ENCODE peak calls at places on chromosomes 11 and 22, in four cellular contexts. U, D, X and M are unnamed samples.

GRCh38 chr11:27876209-27876775 is 176.0 kb upstream of the BDNF start:
- DNase-seq in D (no peak), X (no peak), U (peak), M (no peak)

GRCh38 chr11:71489311-71490043 is 36.5 kb downstream of the NADSYN1 start:
- DNase-seq in D (no peak), U (no peak), X (peak), M (peak)

GRCh38 chr22:33002035-33002434 is 56.1 kb downstream of the SYN3 start:
- DNase-seq in U (no peak), D (no peak), X (no peak), M (no peak)

GRCh38 chr11:128669491-128669890 is 24.4 kb upstream of the FLI1 start:
- DNase-seq in D (no peak), X (no peak), U (no peak), M (no peak)

GRCh38 chr11:106507645-106508306 is 430.3 kb downstream of the AASDHPPT start:
- DNase-seq in D (no peak), U (no peak), X (no peak), M (no peak)

GRCh38 chr22:37173709-37174108 is 14.3 kb downstream of the C1QTNF6 start:
- DNase-seq in D (no peak), U (no peak), X (peak), M (peak)

GRCh38 chr11:68683086-68683951 is 1.0 kb upstream of the GAL start:
- DNase-seq in X (no peak), D (no peak), U (no peak), M (no peak)

GRCh38 chr11:112453601-112454577 is 193.2 kb upstream of the PLET1 start:
- DNase-seq in U (peak), X (peak), D (peak), M (no peak)

GRCh38 chr11:112523477-112523876 is 262.8 kb upstream of the PLET1 start:
- DNase-seq in U (peak), X (peak), D (no peak), M (no peak)

GRCh38 chr22:35352214-35353111 is 28.4 kb upstream of the HMOX1 start:
- DNase-seq in D (no peak), X (peak), U (no peak), M (no peak)

GRCh38 chr11:2882681-2883110 is 2.9 kb downstream of the CDKN1C start:
- DNase-seq in U (no peak), D (no peak), X (no peak), M (no peak)

GRCh38 chr22:50018608-50019291 is 6.2 kb upstream of the IL17REL start:
- DNase-seq in D (peak), X (no peak), U (no peak), M (no peak)

GRCh38 chr11:120904116-120904515 is 119.8 kb upstream of the TBCEL start:
- DNase-seq in D (no peak), U (no peak), X (no peak), M (no peak)

GRCh38 chr22:24188705-24189248 is 7.5 kb downstream of the SUSD2 start:
- DNase-seq in U (no peak), X (no peak), D (no peak), M (no peak)

GRCh38 chr11:133153031-133153430 is 379.3 kb downstream of the OPCML start:
- DNase-seq in X (no peak), D (no peak), U (peak), M (no peak)

GRCh38 chr22:33105501-33105911 is 47.3 kb upstream of the SYN3 start:
- DNase-seq in U (no peak), D (no peak), X (no peak), M (peak)

GRCh38 chr11:125956371-125956770 is 10.5 kb downstream of the VSIG10L2 start:
- DNase-seq in D (no peak), X (no peak), U (no peak), M (no peak)

GRCh38 chr11:109972939-109973338 is 120.3 kb upstream of the ZC3H12C start:
- DNase-seq in D (no peak), U (no peak), X (no peak), M (no peak)

GRCh38 chr11:65014146-65014960 is at the start of gene ARL2:
- DNase-seq in X (peak), U (peak), D (no peak), M (no peak)

GRCh38 chr11:120235024-120235628 is 4.8 kb upstream of the POU2F3 start:
- DNase-seq in D (peak), X (peak), U (peak), M (no peak)

GRCh38 chr11:73872746-73873412 is 3.8 kb downstream of the COA4 start:
- DNase-seq in X (no peak), D (no peak), U (no peak), M (no peak)

GRCh38 chr11:106418786-106419185 is 341.3 kb downstream of the AASDHPPT start:
- DNase-seq in D (no peak), U (no peak), X (no peak), M (no peak)

GRCh38 chr11:106552694-106553203 is 465.5 kb downstream of the GUCY1A2 start:
- DNase-seq in U (peak), X (no peak), D (no peak), M (no peak)

DNA sequence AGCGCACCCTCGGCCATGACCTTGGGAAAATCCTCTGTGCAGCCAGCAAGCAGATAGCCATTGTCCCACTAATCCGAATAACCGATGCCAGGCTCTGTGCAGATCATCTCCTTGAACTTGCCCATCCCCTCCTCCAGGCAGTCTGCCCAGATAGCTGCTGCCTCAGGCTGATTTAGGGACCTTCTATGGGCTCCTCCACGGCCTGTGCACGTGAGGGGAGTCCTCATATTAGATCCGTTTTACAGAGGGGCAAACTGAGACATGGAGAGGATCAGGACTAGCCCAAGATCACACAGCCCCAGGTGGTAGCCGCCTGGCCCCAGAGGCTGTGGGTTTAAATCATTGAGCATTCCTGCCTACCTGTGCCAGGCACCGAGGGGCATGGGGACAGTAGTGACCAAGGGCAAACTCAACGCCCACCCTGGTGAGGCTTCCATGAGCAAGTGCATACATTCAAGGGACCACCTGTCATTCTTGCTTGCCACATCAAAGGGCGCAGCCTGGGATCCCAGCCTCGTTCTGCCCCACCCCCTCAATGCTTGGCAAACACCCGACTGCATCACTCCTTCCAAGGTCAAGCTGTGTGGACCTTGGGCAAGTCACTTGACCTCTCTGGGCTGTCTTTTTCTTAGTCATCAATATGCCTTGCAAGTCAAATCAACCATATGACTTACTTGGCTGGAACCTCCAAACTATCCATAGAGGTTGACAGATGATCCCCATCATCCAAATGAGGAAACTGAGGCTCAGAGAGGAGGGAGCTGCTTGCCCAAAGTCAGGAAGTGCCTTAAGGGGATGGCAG is 131.6 kb downstream of the MN1 start:
- DNase-seq in D (no peak), X (peak), U (no peak), M (no peak)
- H3K4me3 ChIP-seq in D (no peak), X (no peak), U (no peak), M (no peak)

GRCh38 chr11:66289548-66290331 is 797 bp upstream of the YIF1A start:
- DNase-seq in X (peak), U (peak), D (no peak), M (peak)
- H3K4me3 ChIP-seq in X (peak), U (peak), D (peak), M (peak)

GRCh38 chr22:19933328-19934241 is 8.0 kb upstream of the COMT start:
- DNase-seq in X (no peak), D (no peak), U (no peak), M (no peak)
- H3K4me3 ChIP-seq in X (no peak), D (no peak), U (no peak), M (no peak)

GRCh38 chr22:25420471-25420924 is 144.0 kb upstream of the GRK3 start:
- DNase-seq in U (no peak), D (no peak), X (no peak), M (no peak)
- H3K4me3 ChIP-seq in U (peak), D (no peak), X (peak), M (no peak)

GRCh38 chr11:67519726-67520125 is 3.5 kb downstream of the CABP2 start:
- DNase-seq in D (no peak), U (no peak), X (no peak), M (no peak)

GRCh38 chr11:67521924-67522323 is 1.3 kb downstream of the CABP2 start:
- DNase-seq in X (no peak), U (no peak), D (no peak), M (no peak)

GRCh38 chr11:67516806-67517205 is 6.4 kb downstream of the CABP2 start:
- DNase-seq in U (no peak), X (no peak), D (no peak), M (no peak)

GRCh38 chr11:67520856-67521824 is 2.1 kb downstream of the CABP2 start:
- DNase-seq in D (no peak), U (no peak), X (no peak), M (no peak)

GRCh38 chr11:67517784-67518552 is 5.3 kb downstream of the CABP2 start:
- DNase-seq in D (no peak), U (no peak), X (no peak), M (no peak)
- H3K4me3 ChIP-seq in D (no peak), U (no peak), X (no peak), M (no peak)